ENCODE peak calls at places on chromosomes 6 and 20, in five cellular contexts. One of them, this sample, is unnamed.
A peak's percentile ranks its signal among the peaks of the same experiment; 100 is the strongest.

GRCh38 chr6:12995419-12995818 is 278.9 kb downstream of the PHACTR1 start:
- DNase-seq in K562: no peak
- DNase-seq in WTC11: no peak
- DNase-seq in GM12878: no peak
- DNase-seq in HepG2: no peak
- DNase-seq in this sample: no peak

GRCh38 chr6:36914227-36914794 is 28.6 kb downstream of the C6orf89 start:
- DNase-seq in K562: no peak
- DNase-seq in WTC11: peak; percentile 70
- DNase-seq in HepG2: peak; percentile 85
- DNase-seq in GM12878: no peak
- DNase-seq in this sample: peak; percentile 68

GRCh38 chr6:108068618-108069017 is 5.9 kb downstream of the OSTM1 start:
- DNase-seq in K562: no peak
- DNase-seq in GM12878: peak; percentile 9
- DNase-seq in HepG2: no peak
- DNase-seq in WTC11: no peak
- DNase-seq in this sample: no peak

GRCh38 chr6:160060221-160060620 is 61.4 kb upstream of the SLC22A1 start:
- DNase-seq in GM12878: no peak
- DNase-seq in WTC11: no peak
- DNase-seq in HepG2: no peak
- DNase-seq in K562: no peak
- DNase-seq in this sample: no peak

GRCh38 chr6:99308788-99309187 is 40.7 kb downstream of the FAXC start:
- DNase-seq in HepG2: no peak
- DNase-seq in GM12878: no peak
- DNase-seq in K562: no peak
- DNase-seq in WTC11: no peak
- DNase-seq in this sample: no peak

GRCh38 chr6:149060300-149060984 is 257.1 kb upstream of the TAB2 start:
- DNase-seq in WTC11: no peak
- DNase-seq in K562: no peak
- DNase-seq in GM12878: peak; percentile 90
- DNase-seq in HepG2: peak; percentile 20
- DNase-seq in this sample: no peak

GRCh38 chr6:31572041-31572911 is at the start of gene LTA:
- DNase-seq in K562: no peak
- DNase-seq in HepG2: no peak
- DNase-seq in GM12878: no peak
- DNase-seq in WTC11: no peak
- DNase-seq in this sample: no peak

GRCh38 chr20:18677126-18677525 is 89.3 kb downstream of the DTD1 start:
- DNase-seq in WTC11: no peak
- DNase-seq in K562: no peak
- DNase-seq in HepG2: no peak
- DNase-seq in GM12878: no peak
- DNase-seq in this sample: no peak

GRCh38 chr6:105740946-105741605 is 338.2 kb upstream of the PREP start:
- DNase-seq in HepG2: no peak
- DNase-seq in GM12878: no peak
- DNase-seq in K562: no peak
- DNase-seq in WTC11: no peak
- DNase-seq in this sample: no peak

GRCh38 chr20:60138263-60139127 is 180.3 kb downstream of the CDH26 start:
- DNase-seq in GM12878: no peak
- DNase-seq in K562: peak; percentile 18
- DNase-seq in HepG2: no peak
- DNase-seq in WTC11: no peak
- DNase-seq in this sample: no peak

GRCh38 chr20:60053813-60054190 is 95.6 kb downstream of the CDH26 start:
- DNase-seq in WTC11: no peak
- DNase-seq in K562: no peak
- DNase-seq in HepG2: no peak
- DNase-seq in GM12878: no peak
- DNase-seq in this sample: no peak

GRCh38 chr6:36099872-36100483 is 30.3 kb upstream of the MAPK13 start:
- DNase-seq in WTC11: no peak
- DNase-seq in GM12878: no peak
- DNase-seq in HepG2: no peak
- DNase-seq in K562: peak; percentile 64
- DNase-seq in this sample: no peak

GRCh38 chr6:2816158-2816557 is 25.5 kb downstream of the SERPINB1 start:
- DNase-seq in HepG2: no peak
- DNase-seq in GM12878: no peak
- DNase-seq in K562: no peak
- DNase-seq in WTC11: no peak
- DNase-seq in this sample: no peak
- TF ChIP-seq ESRRA in HepG2: no peak
- TF ChIP-seq ESRRA in GM12878: no peak
- TF ChIP-seq ESRRA in K562: no peak
- TF ChIP-seq ESRRA in WTC11: no peak
- TF ChIP-seq ESRRA in this sample: no peak

DNA sequence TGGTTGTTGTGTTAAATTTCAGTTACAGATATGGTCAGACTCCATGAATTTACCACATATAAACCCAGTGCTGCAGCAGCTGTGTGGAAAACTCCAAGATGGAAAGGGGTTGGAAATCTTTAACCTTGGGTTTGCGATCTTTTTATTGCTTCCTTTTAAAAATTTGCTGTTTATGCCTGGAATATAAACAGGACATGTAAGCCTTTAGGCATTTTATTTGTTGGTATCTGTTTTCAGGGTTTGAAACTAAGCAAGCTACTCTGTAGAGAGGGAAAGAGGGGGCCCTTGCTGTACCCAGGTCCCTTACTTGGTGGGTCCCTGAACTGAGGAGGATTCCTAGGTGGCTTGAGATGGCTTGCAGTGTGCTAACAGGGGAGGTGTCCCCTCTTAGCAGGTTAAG is 800 bp downstream of the PKIG start:
- DNase-seq in WTC11: no peak
- DNase-seq in K562: no peak
- DNase-seq in GM12878: no peak
- DNase-seq in HepG2: no peak
- DNase-seq in this sample: no peak
- TF ChIP-seq ESRRA in WTC11: no peak
- TF ChIP-seq ESRRA in K562: no peak
- TF ChIP-seq ESRRA in GM12878: no peak
- TF ChIP-seq ESRRA in HepG2: no peak
- TF ChIP-seq ESRRA in this sample: no peak

GRCh38 chr20:16477632-16478031 is 95.6 kb downstream of the KIF16B start:
- DNase-seq in WTC11: no peak
- DNase-seq in K562: no peak
- DNase-seq in GM12878: no peak
- DNase-seq in HepG2: peak; percentile 60
- DNase-seq in this sample: no peak
- TF ChIP-seq ESRRA in WTC11: no peak
- TF ChIP-seq ESRRA in K562: no peak
- TF ChIP-seq ESRRA in GM12878: no peak
- TF ChIP-seq ESRRA in HepG2: no peak
- TF ChIP-seq ESRRA in this sample: no peak

GRCh38 chr6:140572129-140572528 is 1197.7 kb upstream of the CITED2 start:
- DNase-seq in HepG2: no peak
- DNase-seq in K562: no peak
- DNase-seq in WTC11: no peak
- DNase-seq in GM12878: no peak
- DNase-seq in this sample: no peak

GRCh38 chr6:140567469-140567868 is 1193.0 kb upstream of the CITED2 start:
- DNase-seq in GM12878: no peak
- DNase-seq in HepG2: no peak
- DNase-seq in K562: no peak
- DNase-seq in WTC11: no peak
- DNase-seq in this sample: no peak

GRCh38 chr6:140561701-140562100 is 1187.3 kb upstream of the CITED2 start:
- DNase-seq in GM12878: no peak
- DNase-seq in WTC11: no peak
- DNase-seq in K562: no peak
- DNase-seq in HepG2: no peak
- DNase-seq in this sample: no peak

GRCh38 chr6:140571139-140571538 is 1196.7 kb upstream of the CITED2 start:
- DNase-seq in HepG2: no peak
- DNase-seq in K562: no peak
- DNase-seq in WTC11: no peak
- DNase-seq in GM12878: no peak
- DNase-seq in this sample: no peak

DNA sequence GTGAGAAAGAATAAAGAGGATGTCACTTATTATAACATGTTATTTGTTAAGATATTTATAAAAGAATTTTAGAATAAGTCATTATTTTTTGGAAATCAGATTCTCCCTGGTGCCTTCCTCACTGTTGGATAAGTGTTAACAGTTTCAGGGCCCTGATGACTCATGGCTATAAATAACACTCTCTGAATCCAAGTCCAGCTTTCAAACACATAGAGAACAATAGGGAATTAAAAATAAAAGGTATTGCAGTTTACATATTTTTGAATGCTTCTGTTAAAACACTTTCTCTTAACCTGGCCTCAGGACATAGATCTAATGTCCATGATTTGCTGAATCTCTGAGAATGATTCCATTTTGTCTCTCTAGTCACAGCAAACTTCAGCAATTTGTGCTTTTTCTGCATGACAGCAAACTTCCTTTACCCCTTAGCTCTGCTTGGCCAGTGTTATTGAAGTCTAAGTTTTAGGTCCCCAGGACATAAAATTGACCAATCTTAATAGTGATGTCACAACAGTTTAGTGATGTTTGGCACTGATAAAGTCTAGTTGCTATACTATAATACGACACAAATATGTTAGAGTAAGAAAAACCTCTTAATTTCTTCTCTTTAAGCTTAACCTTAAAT is 1192.4 kb upstream of the CITED2 start:
- DNase-seq in WTC11: no peak
- DNase-seq in HepG2: no peak
- DNase-seq in K562: no peak
- DNase-seq in GM12878: no peak
- DNase-seq in this sample: no peak
- TF ChIP-seq ESRRA in WTC11: no peak
- TF ChIP-seq ESRRA in HepG2: no peak
- TF ChIP-seq ESRRA in K562: no peak
- TF ChIP-seq ESRRA in GM12878: no peak
- TF ChIP-seq ESRRA in this sample: no peak

This sample was measured in A549.